ENCODE peak calls at places on chromosome 13, in seven cellular contexts. Y is BE2C; R is naive thymus-derived CD8-positive, alpha-beta T cell; C is CD8-positive, alpha-beta T cell; Q is ELR; V is ureter; U is HCEC 1CT. G is an unnamed sample.
A peak's percentile ranks its signal among the peaks of the same experiment; 100 is the strongest.

GRCh38 chr13:21800847-21801616 is 130.2 kb downstream of the FGF9 start:
- DNase-seq in Y (no peak), R (no peak), C (no peak), Q (no peak), V (no peak), U (no peak), G (no peak)

GRCh38 chr13:77820431-77821149 is 98.0 kb downstream of the EDNRB start:
- DNase-seq in Y (no peak), R (no peak), C (no peak), Q (peak; percentile 18), V (no peak), U (no peak), G (no peak)

GRCh38 chr13:48828962-48829405 is 146.7 kb upstream of the FNDC3A start:
- DNase-seq in Y (peak; percentile 22), R (no peak), C (no peak), Q (peak; percentile 57), V (no peak), U (peak; percentile 46), G (peak; percentile 77)

GRCh38 chr13:73286177-73286576 is 227.4 kb downstream of the KLF5 start:
- DNase-seq in Y (no peak), R (no peak), C (no peak), Q (no peak), V (no peak), U (no peak), G (no peak)

GRCh38 chr13:48975101-48975925 is at the start of gene FNDC3A:
- DNase-seq in Y (peak; percentile 24), R (peak; percentile 79), C (peak; percentile 76), Q (peak; percentile 75), V (peak; percentile 51), U (peak; percentile 59), G (peak; percentile 85)

GRCh38 chr13:30881191-30881651 is 24.9 kb upstream of the MEDAG start:
- DNase-seq in Y (no peak), R (no peak), C (no peak), Q (no peak), V (no peak), U (no peak), G (no peak)

GRCh38 chr13:48318714-48319457 is 15.3 kb downstream of the RB1 start:
- DNase-seq in Y (no peak), R (peak; percentile 63), C (no peak), Q (no peak), V (no peak), U (no peak), G (no peak)

GRCh38 chr13:57470491-57470890 is 161.1 kb upstream of the PCDH17 start:
- DNase-seq in Y (no peak), R (no peak), C (no peak), Q (no peak), V (no peak), U (no peak), G (no peak)

GRCh38 chr13:94921181-94921580 is 208.8 kb upstream of the SOX21 start:
- DNase-seq in Y (no peak), R (no peak), C (no peak), Q (no peak), V (no peak), U (no peak), G (no peak)

GRCh38 chr13:51607165-51607564 is 22.9 kb downstream of the WDFY2 start:
- DNase-seq in Y (no peak), R (no peak), C (no peak), Q (no peak), V (no peak), U (no peak), G (no peak)

GRCh38 chr13:96025283-96025682 is 27.9 kb downstream of the UGGT2 start:
- DNase-seq in Y (no peak), R (no peak), C (no peak), Q (peak; percentile 27), V (no peak), U (peak; percentile 64), G (peak; percentile 4)

GRCh38 chr13:26300140-26300539 is 46.2 kb downstream of the CDK8 start:
- DNase-seq in Y (peak; percentile 31), R (no peak), C (no peak), Q (peak; percentile 89), V (no peak), U (peak; percentile 73), G (peak; percentile 30)

GRCh38 chr13:110092869-110093268 is 214.1 kb downstream of the COL4A1 start:
- DNase-seq in Y (no peak), R (no peak), C (no peak), Q (no peak), V (no peak), U (peak; percentile 35), G (peak; percentile 25)

GRCh38 chr13:74133657-74134201 is 475 bp downstream of the KLF12 start:
- DNase-seq in Y (peak; percentile 83), R (peak; percentile 99), C (peak; percentile 84), Q (peak; percentile 94), V (peak; percentile 83), U (peak; percentile 93), G (peak; percentile 93)

GRCh38 chr13:44244288-44244687 is 129.3 kb upstream of the SERP2 start:
- DNase-seq in Y (no peak), R (no peak), C (no peak), Q (peak; percentile 59), V (no peak), U (no peak), G (no peak)

GRCh38 chr13:48346583-48346982 is 43.0 kb downstream of the RB1 start:
- DNase-seq in Y (no peak), R (no peak), C (no peak), Q (no peak), V (no peak), U (no peak), G (no peak)

GRCh38 chr13:97974773-97975172 is 21.3 kb downstream of the IPO5 start:
- DNase-seq in Y (no peak), R (no peak), C (no peak), Q (peak; percentile 3), V (no peak), U (no peak), G (no peak)

GRCh38 chr13:99124695-99125334 is 75.8 kb upstream of the UBAC2 start:
- DNase-seq in Y (no peak), R (no peak), C (no peak), Q (peak; percentile 84), V (no peak), U (peak; percentile 66), G (peak; percentile 24)

GRCh38 chr13:36130542-36131214 is 504 bp downstream of the DCLK1 start:
- DNase-seq in Y (peak; percentile 39), R (no peak), C (no peak), Q (no peak), V (no peak), U (no peak), G (peak; percentile 67)

GRCh38 chr13:43537124-43537523 is 249.6 kb downstream of the ENOX1 start:
- DNase-seq in Y (peak; percentile 22), R (no peak), C (no peak), Q (no peak), V (no peak), U (no peak), G (no peak)

GRCh38 chr13:97298816-97299215 is 76.7 kb downstream of the MBNL2 start:
- DNase-seq in Y (no peak), R (no peak), C (no peak), Q (peak; percentile 24), V (no peak), U (no peak), G (no peak)

GRCh38 chr13:24233351-24233901 is 72.9 kb downstream of the SPATA13 start:
- DNase-seq in Y (no peak), R (no peak), C (no peak), Q (peak; percentile 33), V (no peak), U (peak; percentile 38), G (no peak)

GRCh38 chr13:30698023-30698422 is 37.3 kb upstream of the ALOX5AP start:
- DNase-seq in Y (peak; percentile 52), R (no peak), C (no peak), Q (no peak), V (no peak), U (no peak), G (peak; percentile 62)

GRCh38 chr13:108269601-108270328 is at the start of gene TNFSF13B:
- DNase-seq in Y (peak; percentile 53), R (peak; percentile 55), C (peak; percentile 14), Q (peak; percentile 25), V (no peak), U (peak; percentile 25), G (peak; percentile 86)

GRCh38 chr13:45596800-45597484 is 18.6 kb downstream of the ERICH6B start:
- DNase-seq in Y (no peak), R (no peak), C (no peak), Q (no peak), V (no peak), U (no peak), G (no peak)

GRCh38 chr13:69580255-69580654 is 527.4 kb upstream of the ATXN8OS start:
- DNase-seq in Y (no peak), R (no peak), C (no peak), Q (no peak), V (no peak), U (no peak), G (no peak)

GRCh38 chr13:107962209-107962608 is 253.1 kb downstream of the LIG4 start:
- DNase-seq in Y (no peak), R (no peak), C (no peak), Q (no peak), V (no peak), U (no peak), G (no peak)

GRCh38 chr13:43905435-43906031 is 25.8 kb downstream of the LACC1 start:
- DNase-seq in Y (peak; percentile 25), R (no peak), C (no peak), Q (peak; percentile 77), V (no peak), U (peak; percentile 68), G (peak; percentile 74)

GRCh38 chr13:24052547-24052981 is 108.0 kb upstream of the SPATA13 start:
- DNase-seq in Y (no peak), R (no peak), C (no peak), Q (no peak), V (no peak), U (peak; percentile 29), G (no peak)

GRCh38 chr13:105346141-105346766 is 1189.2 kb downstream of the EFNB2 start:
- DNase-seq in Y (no peak), R (no peak), C (no peak), Q (peak; percentile 68), V (no peak), U (no peak), G (peak; percentile 52)

GRCh38 chr13:41199526-41199925 is 5.2 kb upstream of the KBTBD7 start:
- DNase-seq in Y (no peak), R (no peak), C (no peak), Q (no peak), V (no peak), U (no peak), G (no peak)

GRCh38 chr13:24161010-24161775 is 673 bp downstream of the SPATA13 start:
- DNase-seq in Y (peak; percentile 15), R (peak; percentile 70), C (peak; percentile 11), Q (peak; percentile 56), V (peak; percentile 61), U (no peak), G (peak; percentile 28)

GRCh38 chr13:29607465-29607864 is 12.0 kb upstream of the SLC7A1 start:
- DNase-seq in Y (no peak), R (no peak), C (no peak), Q (peak; percentile 51), V (no peak), U (no peak), G (no peak)

GRCh38 chr13:43934273-43934672 is 54.6 kb downstream of the LACC1 start:
- DNase-seq in Y (no peak), R (no peak), C (no peak), Q (peak; percentile 36), V (no peak), U (peak; percentile 2), G (no peak)

GRCh38 chr13:61187471-61187870 is 228.2 kb downstream of the PCDH20 start:
- DNase-seq in Y (no peak), R (no peak), C (no peak), Q (no peak), V (no peak), U (no peak), G (no peak)

GRCh38 chr13:107238262-107238661 is 670.3 kb upstream of the ARGLU1 start:
- DNase-seq in Y (no peak), R (no peak), C (no peak), Q (no peak), V (no peak), U (no peak), G (no peak)

GRCh38 chr13:94188173-94188869 is 291.2 kb downstream of the DCT start:
- DNase-seq in Y (no peak), R (no peak), C (no peak), Q (no peak), V (no peak), U (no peak), G (peak; percentile 27)

GRCh38 chr13:43686557-43686956 is 100.2 kb downstream of the ENOX1 start:
- DNase-seq in Y (peak; percentile 69), R (no peak), C (no peak), Q (peak; percentile 78), V (no peak), U (peak; percentile 87), G (peak; percentile 78)